ENCODE peak calls at places on chromosomes 11 and 22, in eight cellular contexts. M is smooth muscle cell of the brain vasculature; D is GM03348; F is H9; J is glutamatergic neuron; W is stimulated activated CD8-positive, alpha-beta memory T cell treated with anti-CD3 and anti-CD28 coated beads, Interleukin-12 subunit alpha, Interleukin-12 subunit beta, amount 100 ng/mL, for 4 hours; R is GM13976; B is IMR-90. X is an unnamed sample.

GRCh38 chr11:9719949-9720646 is 56.2 kb downstream of the SWAP70 start:
- DNase-seq in B (no peak), D (no peak), J (no peak), R (no peak), W (no peak), M (no peak), F (no peak), X (peak; percentile 92)

GRCh38 chr11:113023986-113024385 is 62.8 kb downstream of the NCAM1 start:
- DNase-seq in B (no peak), W (no peak), D (no peak), F (no peak), M (no peak), J (no peak), R (no peak), X (no peak)

GRCh38 chr11:37724305-37724704 is 1126.3 kb upstream of the RAG2 start:
- DNase-seq in W (no peak), J (no peak), M (no peak), R (no peak), B (no peak), F (no peak), D (no peak), X (no peak)

GRCh38 chr11:130473795-130474377 is 25.4 kb downstream of the ADAMTS15 start:
- DNase-seq in D (no peak), F (no peak), M (no peak), W (no peak), R (peak; percentile 28), B (no peak), J (no peak), X (no peak)

GRCh38 chr11:87368876-87369480 is 331.2 kb downstream of the TMEM135 start:
- DNase-seq in M (no peak), R (no peak), W (no peak), J (no peak), F (no peak), D (no peak), B (no peak), X (peak; percentile 87)

GRCh38 chr22:29152381-29153138 is 53.1 kb upstream of the EMID1 start:
- DNase-seq in W (no peak), F (peak; percentile 52), R (no peak), M (no peak), J (no peak), D (no peak), B (no peak), X (no peak)

GRCh38 chr11:131674051-131674755 is 303.8 kb downstream of the NTM start:
- DNase-seq in R (peak; percentile 79), B (peak; percentile 86), W (no peak), M (no peak), D (peak; percentile 92), J (peak; percentile 88), F (peak; percentile 81), X (no peak)

GRCh38 chr11:5815534-5815933 is 6.8 kb downstream of the OR52N2 start:
- DNase-seq in J (no peak), W (no peak), D (no peak), F (no peak), B (no peak), M (no peak), R (no peak), X (no peak)

GRCh38 chr11:16857186-16857585 is 118.7 kb downstream of the C11orf58 start:
- DNase-seq in W (no peak), B (no peak), R (no peak), F (no peak), M (no peak), D (no peak), J (no peak), X (no peak)

GRCh38 chr11:833114-833791 is 501 bp downstream of the CD151 start:
- DNase-seq in B (no peak), R (peak; percentile 76), J (peak; percentile 85), F (no peak), W (no peak), M (no peak), D (peak; percentile 76), X (no peak)

GRCh38 chr11:132318421-132319157 is 948.2 kb downstream of the NTM start:
- DNase-seq in M (no peak), R (no peak), J (no peak), W (no peak), F (no peak), D (peak; percentile 75), B (peak; percentile 76), X (no peak)

GRCh38 chr22:45891021-45891421 is 85.9 kb downstream of the WNT7B start:
- DNase-seq in W (no peak), D (no peak), R (no peak), B (no peak), M (no peak), J (peak; percentile 51), F (no peak), X (no peak)